ENCODE peak calls at places on chromosomes 11 and 22, in four cellular contexts. I is HL-60, J is GM12878, R is sigmoid colon. F is an unnamed sample.

GRCh38 chr11:103051986-103052385 is 40.0 kb downstream of the DCUN1D5 start:
- DNase-seq in R (no peak), J (no peak), I (no peak), F (no peak)

GRCh38 chr11:102196816-102197215 is 86.6 kb downstream of the YAP1 start:
- DNase-seq in I (no peak), R (no peak), J (no peak), F (no peak)

GRCh38 chr11:86671386-86672006 is 920 bp downstream of the ME3 start:
- DNase-seq in J (no peak), R (peak), I (no peak), F (no peak)

GRCh38 chr11:123443851-123444623 is 14.0 kb downstream of the GRAMD1B start:
- DNase-seq in R (peak), J (no peak), I (no peak), F (no peak)

GRCh38 chr11:115974703-115975102 is 470.5 kb upstream of the CADM1 start:
- DNase-seq in R (no peak), J (no peak), I (no peak), F (no peak)

GRCh38 chr11:39975091-39975490 is 1484.4 kb downstream of the LRRC4C start:
- DNase-seq in R (no peak), J (no peak), I (no peak), F (no peak)

GRCh38 chr22:30077279-30077678 is 3.0 kb upstream of the HORMAD2 start:
- DNase-seq in R (no peak), I (no peak), J (no peak), F (no peak)

GRCh38 chr22:45548991-45549736 is 46.5 kb downstream of the FBLN1 start:
- DNase-seq in J (no peak), R (peak), I (no peak), F (no peak)

GRCh38 chr11:313304-313786 is 495 bp upstream of the IFITM1 start:
- DNase-seq in R (no peak), J (no peak), I (no peak), F (no peak)

GRCh38 chr22:36334838-36335603 is 52.7 kb downstream of the MYH9 start:
- DNase-seq in J (no peak), I (peak), R (peak), F (no peak)

GRCh38 chr11:27404427-27404826 is 41.4 kb upstream of the CCDC34 start:
- DNase-seq in R (no peak), I (no peak), J (no peak), F (no peak)

GRCh38 chr11:44348721-44349120 is 38.8 kb upstream of the ALX4 start:
- DNase-seq in I (no peak), R (no peak), J (no peak), F (no peak)

GRCh38 chr11:3000032-3000961 is 8.2 kb upstream of the NAP1L4 start:
- DNase-seq in R (peak), J (no peak), I (no peak), F (no peak)

GRCh38 chr22:21832291-21833290 is 34.9 kb downstream of the MAPK1 start:
- DNase-seq in R (no peak), I (no peak), J (no peak), F (no peak)

GRCh38 chr11:133191931-133192330 is 340.4 kb downstream of the OPCML start:
- DNase-seq in R (no peak), I (no peak), J (no peak), F (no peak)

GRCh38 chr22:36775589-36775965 is 342 bp downstream of the IFT27 start:
- DNase-seq in J (no peak), R (peak), I (no peak), F (no peak)

GRCh38 chr22:48186121-48186790 is 1423.8 kb downstream of the TBC1D22A start:
- DNase-seq in R (no peak), I (no peak), J (no peak), F (no peak)

GRCh38 chr11:10487002-10487647 is 32.1 kb downstream of the AMPD3 start:
- DNase-seq in I (no peak), J (no peak), R (no peak), F (no peak)

GRCh38 chr11:83836883-83837654 is 550.9 kb upstream of the CCDC90B start:
- DNase-seq in R (peak), J (peak), I (no peak), F (peak)

GRCh38 chr11:79809487-79809886 is 368.7 kb upstream of the TENM4 start:
- DNase-seq in I (no peak), R (no peak), J (no peak), F (no peak)

GRCh38 chr11:86510097-86510496 is 135.4 kb downstream of the CCDC81 start:
- DNase-seq in R (no peak), J (no peak), I (no peak), F (no peak)

GRCh38 chr11:102179366-102179765 is 69.1 kb downstream of the YAP1 start:
- DNase-seq in R (no peak), I (no peak), J (no peak), F (no peak)

GRCh38 chr11:74777877-74778276 is 29.2 kb downstream of the RNF169 start:
- DNase-seq in R (no peak), I (no peak), J (no peak), F (no peak)

GRCh38 chr22:27391092-27391770 is 410.3 kb downstream of the MN1 start:
- DNase-seq in I (no peak), R (peak), J (no peak), F (no peak)

DNA sequence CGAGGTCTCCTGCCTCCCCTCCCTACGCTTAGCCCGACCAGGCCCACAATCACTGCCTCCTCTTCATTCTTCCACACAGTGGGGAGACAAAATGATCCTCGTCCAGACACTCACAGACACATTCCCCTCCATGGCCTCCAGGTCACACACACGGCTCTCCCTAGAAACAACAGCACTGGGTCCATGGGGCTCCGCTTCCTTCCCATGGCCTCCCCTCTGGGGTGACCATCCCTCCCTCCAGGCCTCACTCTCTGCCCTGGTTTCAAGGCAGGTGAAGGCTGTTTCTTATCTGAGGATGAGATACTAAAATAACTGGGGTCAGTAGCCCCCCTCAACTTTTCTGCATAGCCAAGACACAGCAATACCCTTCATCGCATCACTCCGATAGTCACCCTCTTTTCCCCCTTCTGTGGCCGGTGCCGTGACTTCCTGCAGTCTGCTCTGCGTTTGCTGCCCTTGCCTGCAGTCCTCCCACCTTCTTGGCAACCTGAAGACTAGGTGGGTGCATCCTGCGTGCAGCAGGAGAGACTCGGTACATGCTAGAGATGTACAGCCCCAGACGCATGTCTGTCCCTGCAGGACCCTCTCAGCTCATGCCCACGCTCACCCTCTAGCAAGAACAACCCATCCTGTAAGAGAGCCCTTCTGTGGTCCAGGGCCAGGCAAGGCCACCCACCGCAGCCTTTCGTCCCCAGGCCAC is 55.8 kb downstream of the CD6 start:
- DNase-seq in I (no peak), J (no peak), R (peak), F (no peak)
- TF ChIP-seq POLR2AphosphoS5 in I (no peak), J (no peak), R (no peak), F (no peak)

GRCh38 chr11:118209037-118209436 is 15.8 kb downstream of the JAML start:
- DNase-seq in I (no peak), J (no peak), R (no peak), F (no peak)

GRCh38 chr11:118207079-118207478 is 17.7 kb downstream of the JAML start:
- DNase-seq in I (no peak), J (no peak), R (no peak), F (no peak)

GRCh38 chr11:118210323-118210722 is 14.5 kb downstream of the JAML start:
- DNase-seq in I (no peak), R (no peak), J (no peak), F (no peak)

GRCh38 chr11:118205979-118206611 is 18.7 kb downstream of the JAML start:
- DNase-seq in I (no peak), R (no peak), J (no peak), F (no peak)

GRCh38 chr11:118206612-118207031 is 18.2 kb downstream of the JAML start:
- DNase-seq in J (no peak), R (no peak), I (peak), F (no peak)
- TF ChIP-seq POLR2AphosphoS5 in J (no peak), R (no peak), I (no peak), F (no peak)

GRCh38 chr11:60913793-60914619 is at the start of gene TMEM109:
- DNase-seq in J (peak), I (peak), R (peak), F (peak)
- TF ChIP-seq POLR2AphosphoS5 in J (no peak), I (peak), R (no peak), F (peak)

DNA sequence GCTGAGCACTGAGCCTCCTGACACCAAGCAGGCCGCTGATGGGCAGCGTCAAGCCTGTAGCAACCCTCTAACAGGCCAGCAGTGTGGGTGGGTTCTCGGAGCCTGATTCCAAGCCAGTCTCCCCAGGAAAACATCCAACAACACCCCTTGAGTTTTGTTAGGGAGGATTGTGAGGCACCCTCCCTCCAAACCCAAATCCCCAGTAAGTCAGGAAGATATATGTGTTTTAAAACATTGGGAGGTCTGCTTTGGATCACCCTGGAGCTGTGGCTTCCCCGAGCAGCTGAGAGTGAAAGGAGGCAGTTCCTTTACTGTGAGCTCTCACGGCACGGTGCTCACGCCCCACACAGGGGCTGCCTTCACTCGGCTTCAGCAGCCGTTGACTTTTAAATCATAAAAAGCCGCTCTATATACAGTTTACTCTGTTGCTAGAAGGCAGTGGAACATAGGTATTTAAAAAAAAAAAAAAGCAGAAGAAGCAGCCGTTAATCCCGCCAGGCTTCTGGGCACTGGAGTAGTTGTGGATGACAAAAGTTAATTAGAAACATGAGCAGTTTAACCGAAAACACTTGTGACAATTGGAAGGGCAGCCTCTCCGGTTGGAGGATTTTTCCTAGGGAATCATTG is 218.6 kb downstream of the NAV2 start:
- DNase-seq in J (no peak), R (peak), I (no peak), F (no peak)
- TF ChIP-seq POLR2AphosphoS5 in J (no peak), R (peak), I (no peak), F (no peak)

GRCh38 chr11:120482149-120482548 is 29.4 kb upstream of the GRIK4 start:
- DNase-seq in R (no peak), I (no peak), J (no peak), F (no peak)
- TF ChIP-seq POLR2AphosphoS5 in R (no peak), I (no peak), J (no peak), F (no peak)

GRCh38 chr22:42271191-42271813 is 849 bp upstream of the TCF20 start:
- DNase-seq in R (no peak), J (no peak), I (no peak), F (no peak)

GRCh38 chr22:42270178-42270511 is 308 bp downstream of the TCF20 start:
- DNase-seq in J (no peak), R (no peak), I (peak), F (no peak)

GRCh38 chr22:42269407-42270177 is 861 bp downstream of the TCF20 start:
- DNase-seq in I (peak), J (no peak), R (peak), F (no peak)

GRCh38 chr22:42271906-42272305 is 1.5 kb upstream of the TCF20 start:
- DNase-seq in J (no peak), I (no peak), R (peak), F (no peak)

DNA sequence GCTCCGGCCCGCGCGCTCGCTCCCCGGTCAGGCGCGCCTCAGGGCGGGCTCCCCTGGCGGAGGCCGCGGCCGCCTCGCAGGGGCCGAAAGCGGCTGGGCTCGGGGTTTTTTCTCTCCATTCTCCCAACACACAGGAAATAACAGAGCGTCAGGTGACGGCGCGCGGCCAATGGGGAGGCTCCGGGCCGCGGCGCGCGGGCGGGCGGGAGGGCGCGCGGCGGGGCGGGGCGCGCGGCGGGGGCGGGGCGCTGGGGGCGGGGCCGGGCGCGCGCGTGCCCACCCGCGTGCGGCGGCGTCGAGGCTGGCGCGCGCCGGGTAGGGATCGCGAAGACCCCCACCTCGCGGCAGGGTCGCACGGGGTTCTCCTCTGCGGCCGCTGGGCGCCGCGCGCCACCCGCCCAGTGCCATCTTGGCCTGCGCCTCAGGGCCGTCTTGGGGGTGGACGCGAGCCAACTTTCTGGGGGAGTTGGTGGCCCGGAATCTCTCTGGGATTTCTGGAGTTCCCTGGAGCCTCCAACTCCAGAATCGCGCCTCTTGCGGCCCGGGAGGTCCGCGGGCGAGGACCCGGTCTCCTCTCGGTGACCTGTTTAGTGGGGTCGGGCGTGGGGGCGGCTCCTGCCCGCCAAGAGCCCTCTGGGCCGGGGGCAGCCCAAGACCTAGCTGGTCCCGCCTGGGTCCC is at the start of gene TCF20:
- DNase-seq in R (peak), J (no peak), I (peak), F (no peak)
- TF ChIP-seq POLR2AphosphoS5 in R (no peak), J (no peak), I (no peak), F (no peak)

GRCh38 chr11:64688534-64688982 is 34.4 kb downstream of the NRXN2 start:
- DNase-seq in R (peak), I (peak), J (peak), F (peak)
- TF ChIP-seq POLR2AphosphoS5 in R (no peak), I (no peak), J (no peak), F (no peak)

GRCh38 chr11:126149759-126150236 is 61.7 kb downstream of the RPUSD4 start:
- DNase-seq in I (no peak), J (no peak), R (peak), F (no peak)
- TF ChIP-seq POLR2AphosphoS5 in I (no peak), J (no peak), R (no peak), F (no peak)

DNA sequence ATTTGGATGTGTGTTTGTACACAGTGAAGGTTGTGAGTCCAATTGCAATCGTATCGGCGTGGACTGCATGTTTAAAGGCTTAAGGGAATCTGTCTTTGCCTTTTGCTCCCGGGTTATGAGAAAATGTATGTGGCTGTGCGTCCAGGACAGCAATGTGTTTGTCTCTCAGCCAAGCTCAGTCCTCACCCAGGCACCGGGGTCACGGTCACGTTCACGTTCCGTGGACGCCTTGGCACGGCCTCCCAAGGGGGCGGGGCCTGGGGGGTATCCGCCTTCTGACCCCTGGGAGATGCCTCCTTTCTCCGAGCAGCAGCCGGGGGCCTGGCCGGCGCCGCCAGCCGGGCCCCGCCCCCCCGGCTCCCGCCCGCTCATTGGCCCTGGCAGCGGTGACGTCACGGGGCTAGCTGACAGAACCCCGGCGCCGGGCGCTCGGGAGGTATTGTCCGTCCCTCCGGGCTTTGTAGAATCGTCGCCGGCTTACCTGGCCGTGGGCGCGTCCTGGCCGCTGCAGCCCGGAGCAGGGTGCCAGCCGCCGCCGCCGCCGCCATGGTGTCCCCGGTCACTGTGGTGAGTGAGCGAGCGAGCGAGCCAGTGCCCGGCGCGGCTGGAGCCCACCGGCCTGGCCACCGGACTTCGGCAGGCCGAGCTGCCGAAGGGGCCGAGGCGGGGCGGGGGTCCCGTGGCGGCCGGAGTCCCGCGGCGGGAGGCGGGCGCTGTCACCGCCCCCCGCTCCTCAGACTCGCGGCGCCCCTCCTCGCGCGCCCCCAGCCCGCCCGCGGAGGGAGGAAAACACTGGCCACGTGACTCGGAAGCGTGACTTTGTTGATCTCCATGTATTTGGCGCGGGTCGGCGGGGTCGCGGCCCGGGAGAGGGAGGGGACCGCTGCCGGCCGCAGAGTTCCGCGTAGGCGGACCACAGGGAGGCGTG is at the start of gene TMEM86A:
- DNase-seq in I (peak), R (peak), J (no peak), F (no peak)
- TF ChIP-seq POLR2AphosphoS5 in I (no peak), R (peak), J (no peak), F (no peak)

F was measured in Panc1.